ENCODE peak calls at places on chromosomes 3 and 15, in five cellular contexts. P, A, L, I and B are unnamed samples.

GRCh38 chr3:177262396-177262795 is 65.1 kb upstream of the TBL1XR1 start:
- DNase-seq in L (peak), A (no peak), I (no peak), P (peak), B (no peak)

GRCh38 chr15:69608661-69609060 is 156.0 kb downstream of the RPLP1 start:
- DNase-seq in A (no peak), P (no peak), L (no peak), I (no peak), B (no peak)

GRCh38 chr3:111714305-111714704 is 119.2 kb upstream of the ZBED2 start:
- DNase-seq in L (peak), A (no peak), P (peak), I (peak), B (no peak)

GRCh38 chr3:56940331-56940730 is 120.1 kb upstream of the SPATA12 start:
- DNase-seq in A (no peak), I (no peak), L (no peak), P (no peak), B (no peak)

GRCh38 chr15:27438403-27439375 is 467.7 kb downstream of the GABRG3 start:
- DNase-seq in L (peak), P (no peak), A (no peak), I (no peak), B (no peak)

GRCh38 chr3:64639022-64639421 is 48.8 kb downstream of the ADAMTS9 start:
- DNase-seq in L (no peak), A (no peak), P (no peak), I (no peak), B (no peak)

GRCh38 chr3:67433109-67433508 is 221.3 kb downstream of the SUCLG2 start:
- DNase-seq in L (no peak), A (no peak), P (no peak), I (no peak), B (no peak)

GRCh38 chr3:47578119-47578630 is 490 bp downstream of the CSPG5 start:
- DNase-seq in I (no peak), L (peak), A (peak), P (peak), B (no peak)

GRCh38 chr3:177932750-177933660 is 603.2 kb upstream of the KCNMB2 start:
- DNase-seq in A (no peak), L (peak), P (no peak), I (no peak), B (no peak)

GRCh38 chr3:158728851-158729250 is 3.4 kb downstream of the RARRES1 start:
- DNase-seq in A (no peak), P (no peak), I (no peak), L (no peak), B (no peak)

GRCh38 chr3:46208167-46208704 is at the start of gene CCR1:
- DNase-seq in L (peak), P (peak), I (peak), A (peak), B (no peak)

GRCh38 chr3:192408721-192409151 is 318.6 kb downstream of the FGF12 start:
- DNase-seq in A (peak), I (no peak), P (peak), L (peak), B (no peak)

GRCh38 chr3:129360224-129360623 is 68.2 kb downstream of the EFCAB12 start:
- DNase-seq in A (no peak), I (no peak), L (no peak), P (no peak), B (no peak)

GRCh38 chr3:34212671-34213070 is 414.2 kb downstream of the PDCD6IP start:
- DNase-seq in L (peak), I (no peak), A (no peak), P (peak), B (peak)

GRCh38 chr15:33089878-33090757 is 104.4 kb downstream of the FMN1 start:
- DNase-seq in A (no peak), L (peak), P (peak), I (no peak), B (no peak)

GRCh38 chr3:169509359-169509758 is 154.2 kb downstream of the MECOM start:
- DNase-seq in P (no peak), A (no peak), I (no peak), L (no peak), B (no peak)

GRCh38 chr3:188904670-188905069 is 267.1 kb upstream of the TPRG1 start:
- DNase-seq in A (no peak), I (no peak), L (peak), P (peak), B (no peak)

GRCh38 chr3:8651418-8652322 is 7.1 kb upstream of the SSUH2 start:
- DNase-seq in A (no peak), P (no peak), I (no peak), L (no peak), B (no peak)

GRCh38 chr3:97793415-97794019 is 28.3 kb upstream of the CRYBG3 start:
- DNase-seq in A (no peak), P (peak), I (no peak), L (peak), B (peak)

GRCh38 chr15:44726568-44727461 is 9.5 kb upstream of the TRIM69 start:
- DNase-seq in P (peak), L (peak), I (no peak), A (no peak), B (peak)

GRCh38 chr3:196883361-196883760 is 15.6 kb downstream of the SENP5 start:
- DNase-seq in I (no peak), P (no peak), A (no peak), L (no peak), B (no peak)

DNA sequence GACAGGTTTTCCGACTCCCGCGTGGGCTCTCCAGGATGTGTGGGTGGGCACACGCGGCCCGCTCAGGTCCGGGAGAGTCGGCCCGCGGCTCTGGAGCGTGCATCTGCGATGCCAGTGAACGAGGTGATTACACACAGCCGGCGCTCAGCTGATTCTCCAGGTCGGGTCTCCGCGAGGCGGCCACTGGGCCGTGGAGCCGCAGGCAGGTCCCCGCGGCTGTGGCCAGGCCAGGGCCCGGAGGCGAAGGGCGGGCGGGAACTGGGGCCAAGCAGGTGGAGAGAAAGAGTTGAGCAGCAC is 13.2 kb downstream of the PAK6 start:
- DNase-seq in P (no peak), I (no peak), L (no peak), A (peak), B (no peak)
- H3K4me3 ChIP-seq in P (no peak), I (peak), L (no peak), A (peak), B (no peak)

GRCh38 chr3:191378142-191378541 is 47.8 kb upstream of the UTS2B start:
- DNase-seq in P (no peak), A (no peak), I (no peak), L (peak), B (no peak)

GRCh38 chr3:191376742-191377141 is 46.4 kb upstream of the UTS2B start:
- DNase-seq in A (no peak), L (peak), I (no peak), P (peak), B (peak)

GRCh38 chr3:191380001-191380400 is 49.7 kb upstream of the UTS2B start:
- DNase-seq in I (no peak), A (no peak), P (no peak), L (no peak), B (no peak)

GRCh38 chr3:191382661-191383060 is 52.3 kb upstream of the UTS2B start:
- DNase-seq in P (no peak), A (no peak), I (no peak), L (no peak), B (no peak)

DNA sequence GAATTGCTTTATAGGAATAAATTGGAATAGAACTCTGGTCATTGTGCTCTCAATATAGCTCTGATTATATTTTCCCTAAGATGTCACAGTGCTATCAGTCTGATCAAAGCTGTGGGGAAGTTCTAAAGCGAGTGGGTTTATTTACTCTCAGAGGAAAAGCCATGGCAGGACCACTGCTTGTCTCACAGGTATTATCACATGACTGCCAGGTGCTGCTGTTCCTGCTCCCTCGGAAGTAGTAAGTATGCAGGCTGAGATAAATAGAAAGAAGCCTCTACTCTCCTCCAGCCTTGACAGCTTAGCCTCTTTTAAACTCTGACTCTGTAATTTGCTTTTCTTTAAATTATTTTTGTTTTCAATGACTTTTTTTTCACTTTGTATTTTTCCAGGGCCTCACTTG is 49.1 kb upstream of the UTS2B start:
- DNase-seq in I (no peak), L (no peak), A (no peak), P (no peak), B (no peak)
- H3K4me3 ChIP-seq in I (no peak), L (no peak), A (no peak), P (no peak), B (no peak)

GRCh38 chr15:55907797-55908196 is 85.6 kb downstream of the NEDD4 start:
- DNase-seq in L (peak), A (no peak), P (peak), I (no peak), B (peak)
- H3K4me3 ChIP-seq in L (peak), A (no peak), P (no peak), I (no peak), B (no peak)

GRCh38 chr3:107239703-107240102 is 137.5 kb upstream of the CCDC54 start:
- DNase-seq in A (no peak), L (no peak), P (no peak), I (no peak), B (no peak)

GRCh38 chr3:107235923-107236315 is 141.3 kb upstream of the CCDC54 start:
- DNase-seq in A (no peak), I (no peak), P (peak), L (peak), B (peak)

GRCh38 chr3:107236661-107237375 is 140.4 kb upstream of the CCDC54 start:
- DNase-seq in P (peak), I (no peak), A (no peak), L (no peak), B (no peak)

GRCh38 chr3:107238787-107239186 is 138.5 kb upstream of the CCDC54 start:
- DNase-seq in A (no peak), L (no peak), P (no peak), I (no peak), B (no peak)

GRCh38 chr3:107235193-107235922 is 141.9 kb upstream of the CCDC54 start:
- DNase-seq in L (peak), I (no peak), A (no peak), P (peak), B (no peak)
- H3K4me3 ChIP-seq in L (peak), I (peak), A (peak), P (peak), B (peak)

GRCh38 chr3:116445291-116445841 is at the start of gene LSAMP:
- DNase-seq in A (no peak), L (peak), P (peak), I (no peak), B (no peak)

GRCh38 chr3:116443096-116443793 is 2.0 kb downstream of the LSAMP start:
- DNase-seq in L (peak), I (no peak), P (peak), A (no peak), B (no peak)

GRCh38 chr3:116444819-116445290 is 432 bp downstream of the LSAMP start:
- DNase-seq in A (no peak), P (peak), L (peak), I (no peak), B (no peak)

GRCh38 chr3:116442331-116443021 is 2.8 kb downstream of the LSAMP start:
- DNase-seq in A (no peak), I (no peak), P (peak), L (no peak), B (no peak)

GRCh38 chr3:116444099-116444700 is 1.1 kb downstream of the LSAMP start:
- DNase-seq in P (peak), A (no peak), I (no peak), L (no peak), B (no peak)
- H3K4me3 ChIP-seq in P (peak), A (peak), I (peak), L (peak), B (peak)

GRCh38 chr3:61789861-61790260 is 228.5 kb downstream of the PTPRG start:
- DNase-seq in A (no peak), I (no peak), L (no peak), P (no peak), B (no peak)
- H3K4me3 ChIP-seq in A (no peak), I (no peak), L (no peak), P (no peak), B (no peak)

DNA sequence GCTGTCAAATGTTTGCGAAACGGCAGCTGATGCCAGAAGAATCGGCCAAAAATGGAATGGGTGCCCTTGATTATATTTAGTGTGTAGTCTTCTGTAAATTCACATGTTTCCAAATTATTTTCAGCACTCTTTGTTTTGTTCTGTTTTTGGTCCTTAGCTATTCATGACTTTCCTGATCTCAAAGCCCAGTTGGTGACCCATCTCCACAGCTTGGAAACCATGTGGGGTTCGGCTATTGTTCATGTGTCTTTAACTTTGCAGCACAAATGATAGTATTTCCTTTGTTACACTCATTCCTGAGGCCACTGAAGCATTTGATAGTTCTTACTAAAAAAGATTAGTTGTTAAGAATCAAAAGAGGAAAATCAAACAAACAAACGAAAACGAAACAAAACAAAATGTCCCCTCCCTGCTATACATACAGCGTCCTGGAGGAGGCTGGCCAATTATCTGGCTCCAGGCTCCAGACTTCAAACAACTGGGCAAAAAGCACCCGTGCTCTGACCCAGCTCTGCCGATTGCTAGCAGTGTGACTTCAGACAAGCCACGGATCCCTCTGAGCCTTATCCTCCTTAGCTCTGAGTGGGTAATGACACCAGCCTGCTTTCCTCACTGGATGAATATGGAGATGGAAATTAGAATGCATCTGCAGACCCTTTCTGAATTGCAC is 121.0 kb downstream of the CACNA2D3 start:
- DNase-seq in A (no peak), L (peak), P (peak), I (no peak), B (no peak)
- H3K4me3 ChIP-seq in A (peak), L (peak), P (peak), I (no peak), B (no peak)